ENCODE peak calls at places on chromosomes 2 and 18, in ten cellular contexts. One of them, this sample, is unnamed.

GRCh38 chr2:231387904-231388724 is 7.4 kb upstream of the B3GNT7 start:
- DNase-seq in AG09309: no peak
- DNase-seq in fibroblast of lung: peak
- DNase-seq in tibial nerve: no peak
- DNase-seq in astrocyte of the cerebellum: no peak
- DNase-seq in sigmoid colon: peak
- DNase-seq in right lobe of liver: no peak
- DNase-seq in SK-N-SH: peak
- DNase-seq in stomach: peak
- DNase-seq in lung: no peak
- DNase-seq in this sample: peak

GRCh38 chr2:223315813-223316212 is 263.8 kb downstream of the KCNE4 start:
- DNase-seq in stomach: no peak
- DNase-seq in AG09309: no peak
- DNase-seq in tibial nerve: no peak
- DNase-seq in SK-N-SH: no peak
- DNase-seq in sigmoid colon: no peak
- DNase-seq in lung: no peak
- DNase-seq in right lobe of liver: no peak
- DNase-seq in astrocyte of the cerebellum: peak
- DNase-seq in fibroblast of lung: no peak
- DNase-seq in this sample: no peak

GRCh38 chr18:13222371-13223281 is 4.1 kb downstream of the LDLRAD4 start:
- DNase-seq in fibroblast of lung: peak
- DNase-seq in lung: no peak
- DNase-seq in AG09309: no peak
- DNase-seq in astrocyte of the cerebellum: no peak
- DNase-seq in right lobe of liver: peak
- DNase-seq in SK-N-SH: peak
- DNase-seq in tibial nerve: no peak
- DNase-seq in stomach: peak
- DNase-seq in sigmoid colon: peak
- DNase-seq in this sample: peak

GRCh38 chr2:133676392-133677130 is 108.3 kb upstream of the NCKAP5 start:
- DNase-seq in AG09309: peak
- DNase-seq in tibial nerve: no peak
- DNase-seq in lung: no peak
- DNase-seq in fibroblast of lung: peak
- DNase-seq in SK-N-SH: no peak
- DNase-seq in sigmoid colon: no peak
- DNase-seq in astrocyte of the cerebellum: no peak
- DNase-seq in stomach: no peak
- DNase-seq in right lobe of liver: no peak
- DNase-seq in this sample: peak

GRCh38 chr2:231238694-231239093 is 40.3 kb downstream of the ARMC9 start:
- DNase-seq in sigmoid colon: no peak
- DNase-seq in fibroblast of lung: no peak
- DNase-seq in SK-N-SH: no peak
- DNase-seq in lung: no peak
- DNase-seq in AG09309: no peak
- DNase-seq in tibial nerve: no peak
- DNase-seq in astrocyte of the cerebellum: no peak
- DNase-seq in stomach: no peak
- DNase-seq in right lobe of liver: no peak
- DNase-seq in this sample: no peak

GRCh38 chr18:8990276-8991031 is 112.0 kb upstream of the NDUFV2 start:
- DNase-seq in astrocyte of the cerebellum: no peak
- DNase-seq in AG09309: no peak
- DNase-seq in tibial nerve: no peak
- DNase-seq in lung: no peak
- DNase-seq in SK-N-SH: no peak
- DNase-seq in sigmoid colon: peak
- DNase-seq in fibroblast of lung: no peak
- DNase-seq in right lobe of liver: peak
- DNase-seq in stomach: peak
- DNase-seq in this sample: peak

GRCh38 chr2:42781204-42781603 is 11.2 kb downstream of the HAAO start:
- DNase-seq in stomach: no peak
- DNase-seq in sigmoid colon: no peak
- DNase-seq in tibial nerve: no peak
- DNase-seq in astrocyte of the cerebellum: no peak
- DNase-seq in lung: no peak
- DNase-seq in right lobe of liver: no peak
- DNase-seq in AG09309: no peak
- DNase-seq in SK-N-SH: no peak
- DNase-seq in fibroblast of lung: no peak
- DNase-seq in this sample: no peak

GRCh38 chr2:59339121-59339836 is 1098.2 kb upstream of the FANCL start:
- DNase-seq in fibroblast of lung: no peak
- DNase-seq in stomach: no peak
- DNase-seq in tibial nerve: no peak
- DNase-seq in right lobe of liver: no peak
- DNase-seq in sigmoid colon: no peak
- DNase-seq in SK-N-SH: no peak
- DNase-seq in astrocyte of the cerebellum: no peak
- DNase-seq in AG09309: no peak
- DNase-seq in lung: no peak
- DNase-seq in this sample: no peak

DNA sequence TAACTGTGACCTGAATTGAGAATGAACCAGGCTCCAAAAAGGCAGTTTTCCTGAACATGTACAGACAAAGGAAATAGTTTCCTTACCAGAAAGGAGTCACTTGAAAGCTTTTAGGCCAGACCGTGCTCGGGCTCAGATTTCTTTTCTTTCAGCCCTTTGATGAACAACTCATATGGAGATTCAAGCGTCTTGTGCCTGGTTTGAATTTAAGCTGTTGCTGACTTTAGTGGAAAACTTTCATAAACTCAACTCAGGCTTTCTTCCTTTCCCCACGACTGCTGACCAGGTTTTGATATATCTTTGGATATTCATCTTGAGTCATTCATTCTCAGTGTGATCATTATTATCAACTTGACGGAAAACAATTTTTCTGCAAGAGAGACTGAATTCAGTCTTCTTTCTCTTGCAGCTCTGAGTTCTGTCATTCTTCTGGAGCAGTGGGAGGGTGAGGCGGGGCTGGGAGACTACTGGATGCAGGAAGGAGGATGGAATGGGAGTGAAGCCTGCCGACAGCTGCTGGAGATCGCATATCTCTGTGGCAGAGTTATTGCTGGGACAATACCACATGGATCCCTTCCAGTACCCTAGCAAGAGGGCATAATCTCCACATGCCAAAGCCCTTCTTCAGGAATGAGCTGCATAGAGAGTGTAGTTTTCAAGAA is 364.6 kb downstream of the ZNF521 start:
- DNase-seq in stomach: no peak
- DNase-seq in astrocyte of the cerebellum: no peak
- DNase-seq in tibial nerve: peak
- DNase-seq in AG09309: no peak
- DNase-seq in lung: no peak
- DNase-seq in sigmoid colon: peak
- DNase-seq in right lobe of liver: no peak
- DNase-seq in SK-N-SH: peak
- DNase-seq in fibroblast of lung: peak
- DNase-seq in this sample: peak
- H3K4me3 ChIP-seq in stomach: no peak
- H3K4me3 ChIP-seq in astrocyte of the cerebellum: no peak
- H3K4me3 ChIP-seq in tibial nerve: no peak
- H3K4me3 ChIP-seq in AG09309: no peak
- H3K4me3 ChIP-seq in lung: no peak
- H3K4me3 ChIP-seq in sigmoid colon: no peak
- H3K4me3 ChIP-seq in right lobe of liver: no peak
- H3K4me3 ChIP-seq in SK-N-SH: no peak
- H3K4me3 ChIP-seq in fibroblast of lung: no peak
- H3K4me3 ChIP-seq in this sample: no peak

GRCh38 chr2:101153077-101153707 is 2.0 kb upstream of the TBC1D8 start:
- DNase-seq in lung: no peak
- DNase-seq in AG09309: no peak
- DNase-seq in right lobe of liver: no peak
- DNase-seq in fibroblast of lung: no peak
- DNase-seq in sigmoid colon: no peak
- DNase-seq in astrocyte of the cerebellum: no peak
- DNase-seq in stomach: no peak
- DNase-seq in tibial nerve: no peak
- DNase-seq in SK-N-SH: no peak
- DNase-seq in this sample: no peak

GRCh38 chr2:101151141-101151858 is at the start of gene TBC1D8:
- DNase-seq in fibroblast of lung: peak
- DNase-seq in tibial nerve: peak
- DNase-seq in right lobe of liver: peak
- DNase-seq in astrocyte of the cerebellum: no peak
- DNase-seq in sigmoid colon: peak
- DNase-seq in SK-N-SH: peak
- DNase-seq in lung: peak
- DNase-seq in stomach: peak
- DNase-seq in AG09309: no peak
- DNase-seq in this sample: peak

GRCh38 chr2:101150306-101151140 is 659 bp downstream of the TBC1D8 start:
- DNase-seq in astrocyte of the cerebellum: no peak
- DNase-seq in fibroblast of lung: no peak
- DNase-seq in lung: no peak
- DNase-seq in right lobe of liver: peak
- DNase-seq in AG09309: no peak
- DNase-seq in sigmoid colon: peak
- DNase-seq in tibial nerve: peak
- DNase-seq in SK-N-SH: peak
- DNase-seq in stomach: peak
- DNase-seq in this sample: no peak

GRCh38 chr2:101152195-101153076 is 1.3 kb upstream of the TBC1D8 start:
- DNase-seq in SK-N-SH: peak
- DNase-seq in stomach: peak
- DNase-seq in AG09309: no peak
- DNase-seq in sigmoid colon: no peak
- DNase-seq in lung: peak
- DNase-seq in right lobe of liver: peak
- DNase-seq in fibroblast of lung: peak
- DNase-seq in astrocyte of the cerebellum: no peak
- DNase-seq in tibial nerve: no peak
- DNase-seq in this sample: peak

GRCh38 chr2:101151859-101152194 is 645 bp upstream of the TBC1D8 start:
- DNase-seq in stomach: no peak
- DNase-seq in right lobe of liver: no peak
- DNase-seq in fibroblast of lung: no peak
- DNase-seq in astrocyte of the cerebellum: no peak
- DNase-seq in lung: no peak
- DNase-seq in SK-N-SH: no peak
- DNase-seq in AG09309: no peak
- DNase-seq in sigmoid colon: no peak
- DNase-seq in tibial nerve: no peak
- DNase-seq in this sample: no peak
- TF ChIP-seq CTCF in stomach: no peak
- TF ChIP-seq CTCF in right lobe of liver: no peak
- TF ChIP-seq CTCF in fibroblast of lung: no peak
- TF ChIP-seq CTCF in astrocyte of the cerebellum: no peak
- TF ChIP-seq CTCF in lung: no peak
- TF ChIP-seq CTCF in SK-N-SH: no peak
- TF ChIP-seq CTCF in AG09309: no peak
- TF ChIP-seq CTCF in sigmoid colon: no peak
- TF ChIP-seq CTCF in tibial nerve: no peak
- TF ChIP-seq CTCF in this sample: no peak

DNA sequence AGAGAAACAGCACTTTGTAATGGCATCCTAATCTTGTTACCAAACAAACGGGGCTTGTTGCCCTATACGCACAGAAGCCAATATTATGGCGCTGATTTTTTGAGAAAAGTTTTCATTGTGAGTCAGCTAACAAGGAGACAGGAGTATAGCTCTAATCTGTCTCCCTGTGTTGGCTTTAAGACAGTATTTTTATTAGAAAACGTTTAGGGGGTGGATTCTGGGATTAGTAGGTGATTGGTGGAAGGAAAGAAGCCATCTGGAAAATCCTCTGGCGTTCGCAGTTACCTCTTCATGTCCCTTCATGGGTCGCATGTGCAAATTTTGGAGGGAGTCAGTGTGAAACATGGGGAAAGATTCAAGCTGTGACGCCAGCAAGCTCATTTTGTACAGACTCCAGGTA is 698 bp upstream of the TMEM237 start:
- DNase-seq in tibial nerve: no peak
- DNase-seq in fibroblast of lung: peak
- DNase-seq in lung: no peak
- DNase-seq in stomach: no peak
- DNase-seq in sigmoid colon: peak
- DNase-seq in astrocyte of the cerebellum: no peak
- DNase-seq in SK-N-SH: no peak
- DNase-seq in AG09309: no peak
- DNase-seq in right lobe of liver: no peak
- DNase-seq in this sample: peak
- H3K4me3 ChIP-seq in tibial nerve: peak
- H3K4me3 ChIP-seq in fibroblast of lung: peak
- H3K4me3 ChIP-seq in lung: no peak
- H3K4me3 ChIP-seq in stomach: peak
- H3K4me3 ChIP-seq in sigmoid colon: peak
- H3K4me3 ChIP-seq in astrocyte of the cerebellum: peak
- H3K4me3 ChIP-seq in SK-N-SH: peak
- H3K4me3 ChIP-seq in AG09309: peak
- H3K4me3 ChIP-seq in right lobe of liver: no peak
- H3K4me3 ChIP-seq in this sample: peak

GRCh38 chr2:189285351-189285750 is 105.8 kb upstream of the COL5A2 start:
- DNase-seq in right lobe of liver: no peak
- DNase-seq in sigmoid colon: no peak
- DNase-seq in lung: no peak
- DNase-seq in fibroblast of lung: no peak
- DNase-seq in AG09309: no peak
- DNase-seq in stomach: no peak
- DNase-seq in astrocyte of the cerebellum: no peak
- DNase-seq in tibial nerve: no peak
- DNase-seq in SK-N-SH: no peak
- DNase-seq in this sample: no peak

GRCh38 chr2:189291460-189291859 is 111.9 kb upstream of the COL5A2 start:
- DNase-seq in SK-N-SH: no peak
- DNase-seq in AG09309: no peak
- DNase-seq in astrocyte of the cerebellum: no peak
- DNase-seq in fibroblast of lung: no peak
- DNase-seq in tibial nerve: no peak
- DNase-seq in sigmoid colon: no peak
- DNase-seq in lung: no peak
- DNase-seq in right lobe of liver: no peak
- DNase-seq in stomach: no peak
- DNase-seq in this sample: no peak

GRCh38 chr2:189285962-189286648 is 106.5 kb upstream of the COL5A2 start:
- DNase-seq in fibroblast of lung: peak
- DNase-seq in astrocyte of the cerebellum: peak
- DNase-seq in sigmoid colon: no peak
- DNase-seq in AG09309: peak
- DNase-seq in tibial nerve: no peak
- DNase-seq in right lobe of liver: no peak
- DNase-seq in stomach: no peak
- DNase-seq in SK-N-SH: no peak
- DNase-seq in lung: no peak
- DNase-seq in this sample: peak

GRCh38 chr2:189287363-189287762 is 107.8 kb upstream of the COL5A2 start:
- DNase-seq in right lobe of liver: no peak
- DNase-seq in lung: no peak
- DNase-seq in fibroblast of lung: no peak
- DNase-seq in AG09309: no peak
- DNase-seq in astrocyte of the cerebellum: no peak
- DNase-seq in stomach: no peak
- DNase-seq in SK-N-SH: no peak
- DNase-seq in sigmoid colon: no peak
- DNase-seq in tibial nerve: no peak
- DNase-seq in this sample: no peak

DNA sequence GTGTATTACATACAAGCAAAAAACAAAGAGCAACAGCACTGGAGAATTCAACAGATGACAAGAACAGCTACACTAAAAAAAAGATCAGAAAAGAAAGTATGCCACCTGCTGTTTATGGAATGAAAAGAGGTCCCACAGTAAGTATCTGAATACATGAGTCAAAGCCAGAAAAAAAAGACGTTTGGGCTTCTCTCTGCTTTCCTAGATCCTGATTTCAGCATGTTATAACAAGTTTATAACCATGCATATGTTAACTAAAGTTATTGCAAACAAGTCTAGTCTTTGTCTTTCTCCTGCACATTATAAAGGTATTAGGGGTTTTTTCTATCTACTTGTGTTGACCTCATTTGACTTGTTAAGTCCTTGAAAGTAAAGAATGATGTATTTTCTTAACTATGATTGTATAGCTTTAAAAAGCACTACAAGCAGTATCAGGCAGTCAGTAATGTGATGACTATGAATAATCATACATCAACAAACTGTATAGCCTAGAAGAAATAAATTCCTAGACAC is 108.5 kb upstream of the COL5A2 start:
- DNase-seq in lung: no peak
- DNase-seq in sigmoid colon: no peak
- DNase-seq in right lobe of liver: no peak
- DNase-seq in AG09309: peak
- DNase-seq in SK-N-SH: peak
- DNase-seq in astrocyte of the cerebellum: peak
- DNase-seq in fibroblast of lung: peak
- DNase-seq in stomach: no peak
- DNase-seq in tibial nerve: no peak
- DNase-seq in this sample: peak
- TF ChIP-seq CTCF in lung: peak
- TF ChIP-seq CTCF in sigmoid colon: peak
- TF ChIP-seq CTCF in right lobe of liver: peak
- TF ChIP-seq CTCF in AG09309: peak
- TF ChIP-seq CTCF in SK-N-SH: peak
- TF ChIP-seq CTCF in astrocyte of the cerebellum: peak
- TF ChIP-seq CTCF in fibroblast of lung: peak
- TF ChIP-seq CTCF in stomach: peak
- TF ChIP-seq CTCF in tibial nerve: peak
- TF ChIP-seq CTCF in this sample: peak